ENCODE peak calls at places on chromosomes 5 and 9, in four cellular contexts. D is NCI-H2171, L is SW480, C is GF-D8. X is an unnamed sample.
A peak's percentile ranks its signal among the peaks of the same experiment; 100 is the strongest.

GRCh38 chr5:72079288-72079687 is 28.0 kb upstream of the MAP1B start:
- DNase-seq in L (peak; percentile 5), C (no peak), D (no peak), X (no peak)

GRCh38 chr9:5529683-5530221 is 19.4 kb downstream of the PDCD1LG2 start:
- DNase-seq in L (no peak), D (no peak), C (no peak), X (no peak)

GRCh38 chr9:113808391-113809191 is 67.5 kb upstream of the ZNF618 start:
- DNase-seq in D (no peak), L (peak; percentile 9), C (no peak), X (no peak)

GRCh38 chr5:80935811-80936385 is 24.3 kb upstream of the RASGRF2 start:
- DNase-seq in L (no peak), D (no peak), C (no peak), X (no peak)

GRCh38 chr5:145585-146323 is 45.5 kb upstream of the LRRC14B start:
- DNase-seq in D (no peak), L (no peak), C (no peak), X (no peak)

GRCh38 chr9:128526729-128527128 is 22.2 kb downstream of the GLE1 start:
- DNase-seq in D (no peak), L (no peak), C (no peak), X (no peak)

GRCh38 chr5:102666164-102666951 is 88.7 kb upstream of the PAM start:
- DNase-seq in D (peak; percentile 36), L (no peak), C (no peak), X (peak; percentile 91)

GRCh38 chr9:31030741-31031202 is 1353.7 kb upstream of the ACO1 start:
- DNase-seq in C (no peak), L (no peak), D (no peak), X (no peak)

GRCh38 chr5:74885170-74885569 is 19.0 kb upstream of the FAM169A start:
- DNase-seq in C (no peak), L (peak; percentile 74), D (no peak), X (peak; percentile 59)